ENCODE peak calls at places on chromosomes 4 and X, in eight cellular contexts. One of them, this sample, is unnamed.
A peak's percentile ranks its signal among the peaks of the same experiment; 100 is the strongest.

GRCh38 chr4:100075056-100075455 is 115.2 kb downstream of the DDIT4L start:
- DNase-seq in body of pancreas: no peak
- DNase-seq in NCI-H510A treated with DMSO at 0.1 percent for 48 hours: no peak
- DNase-seq in activated CD4-positive, alpha-beta T cell treated with anti-CD3 and anti-CD28 coated beads for 1 hour: no peak
- DNase-seq in RKO: no peak
- DNase-seq in cardiac fibroblast: no peak
- DNase-seq in activated T-helper 1 cell treated with Interleukin-2 at 50 U/mL for 16 hours: no peak
- DNase-seq in skeletal muscle cell: no peak
- DNase-seq in this sample: no peak

GRCh38 chr4:134422776-134423175 is 221.2 kb upstream of the PABPC4L start:
- DNase-seq in activated T-helper 1 cell treated with Interleukin-2 at 50 U/mL for 16 hours: no peak
- DNase-seq in body of pancreas: no peak
- DNase-seq in activated CD4-positive, alpha-beta T cell treated with anti-CD3 and anti-CD28 coated beads for 1 hour: no peak
- DNase-seq in skeletal muscle cell: no peak
- DNase-seq in cardiac fibroblast: no peak
- DNase-seq in RKO: no peak
- DNase-seq in NCI-H510A treated with DMSO at 0.1 percent for 48 hours: no peak
- DNase-seq in this sample: no peak

GRCh38 chr4:77047037-77047436 is 28.8 kb downstream of the CCNI start:
- DNase-seq in RKO: peak; percentile 53
- DNase-seq in activated CD4-positive, alpha-beta T cell treated with anti-CD3 and anti-CD28 coated beads for 1 hour: no peak
- DNase-seq in NCI-H510A treated with DMSO at 0.1 percent for 48 hours: peak; percentile 37
- DNase-seq in cardiac fibroblast: peak; percentile 48
- DNase-seq in body of pancreas: no peak
- DNase-seq in skeletal muscle cell: no peak
- DNase-seq in activated T-helper 1 cell treated with Interleukin-2 at 50 U/mL for 16 hours: no peak
- DNase-seq in this sample: peak; percentile 47

GRCh38 chr4:82201805-82202636 is 171.8 kb downstream of the HNRNPD start:
- DNase-seq in activated T-helper 1 cell treated with Interleukin-2 at 50 U/mL for 16 hours: no peak
- DNase-seq in body of pancreas: peak; percentile 34
- DNase-seq in NCI-H510A treated with DMSO at 0.1 percent for 48 hours: peak; percentile 79
- DNase-seq in cardiac fibroblast: peak; percentile 69
- DNase-seq in skeletal muscle cell: no peak
- DNase-seq in activated CD4-positive, alpha-beta T cell treated with anti-CD3 and anti-CD28 coated beads for 1 hour: no peak
- DNase-seq in RKO: peak; percentile 53
- DNase-seq in this sample: peak; percentile 51

GRCh38 chr4:143616771-143617170 is 83.7 kb downstream of the FREM3 start:
- DNase-seq in body of pancreas: no peak
- DNase-seq in activated T-helper 1 cell treated with Interleukin-2 at 50 U/mL for 16 hours: no peak
- DNase-seq in activated CD4-positive, alpha-beta T cell treated with anti-CD3 and anti-CD28 coated beads for 1 hour: no peak
- DNase-seq in RKO: peak; percentile 86
- DNase-seq in NCI-H510A treated with DMSO at 0.1 percent for 48 hours: no peak
- DNase-seq in skeletal muscle cell: no peak
- DNase-seq in cardiac fibroblast: no peak
- DNase-seq in this sample: peak; percentile 87

GRCh38 chr4:153465145-153465544 is 1.0 kb upstream of the TMEM131L start:
- DNase-seq in NCI-H510A treated with DMSO at 0.1 percent for 48 hours: no peak
- DNase-seq in body of pancreas: no peak
- DNase-seq in cardiac fibroblast: no peak
- DNase-seq in skeletal muscle cell: no peak
- DNase-seq in RKO: no peak
- DNase-seq in activated T-helper 1 cell treated with Interleukin-2 at 50 U/mL for 16 hours: no peak
- DNase-seq in activated CD4-positive, alpha-beta T cell treated with anti-CD3 and anti-CD28 coated beads for 1 hour: no peak
- DNase-seq in this sample: no peak

GRCh38 chrX:11663875-11664210 is 1.9 kb downstream of the ARHGAP6 start:
- DNase-seq in NCI-H510A treated with DMSO at 0.1 percent for 48 hours: no peak
- DNase-seq in RKO: no peak
- DNase-seq in activated CD4-positive, alpha-beta T cell treated with anti-CD3 and anti-CD28 coated beads for 1 hour: no peak
- DNase-seq in activated T-helper 1 cell treated with Interleukin-2 at 50 U/mL for 16 hours: no peak
- DNase-seq in cardiac fibroblast: no peak
- DNase-seq in body of pancreas: no peak
- DNase-seq in skeletal muscle cell: no peak
- DNase-seq in this sample: no peak

GRCh38 chr4:52376107-52376704 is 282.9 kb downstream of the USP46 start:
- DNase-seq in activated T-helper 1 cell treated with Interleukin-2 at 50 U/mL for 16 hours: no peak
- DNase-seq in RKO: peak; percentile 45
- DNase-seq in cardiac fibroblast: peak; percentile 69
- DNase-seq in body of pancreas: no peak
- DNase-seq in activated CD4-positive, alpha-beta T cell treated with anti-CD3 and anti-CD28 coated beads for 1 hour: no peak
- DNase-seq in skeletal muscle cell: peak; percentile 0
- DNase-seq in NCI-H510A treated with DMSO at 0.1 percent for 48 hours: peak; percentile 58
- DNase-seq in this sample: peak; percentile 66

GRCh38 chr4:183140911-183141320 is 41.9 kb downstream of the WWC2 start:
- DNase-seq in skeletal muscle cell: no peak
- DNase-seq in NCI-H510A treated with DMSO at 0.1 percent for 48 hours: no peak
- DNase-seq in RKO: no peak
- DNase-seq in cardiac fibroblast: peak; percentile 39
- DNase-seq in activated CD4-positive, alpha-beta T cell treated with anti-CD3 and anti-CD28 coated beads for 1 hour: no peak
- DNase-seq in body of pancreas: no peak
- DNase-seq in activated T-helper 1 cell treated with Interleukin-2 at 50 U/mL for 16 hours: no peak
- DNase-seq in this sample: peak; percentile 82

GRCh38 chrX:3811331-3812311 is 98.2 kb upstream of the PRKX start:
- DNase-seq in skeletal muscle cell: no peak
- DNase-seq in activated CD4-positive, alpha-beta T cell treated with anti-CD3 and anti-CD28 coated beads for 1 hour: peak; percentile 24
- DNase-seq in cardiac fibroblast: peak; percentile 65
- DNase-seq in RKO: peak; percentile 69
- DNase-seq in NCI-H510A treated with DMSO at 0.1 percent for 48 hours: peak; percentile 17
- DNase-seq in activated T-helper 1 cell treated with Interleukin-2 at 50 U/mL for 16 hours: peak; percentile 17
- DNase-seq in body of pancreas: peak; percentile 42
- DNase-seq in this sample: peak; percentile 58

GRCh38 chr4:67696061-67696460 is 4.9 kb downstream of the UBA6 start:
- DNase-seq in cardiac fibroblast: no peak
- DNase-seq in activated T-helper 1 cell treated with Interleukin-2 at 50 U/mL for 16 hours: no peak
- DNase-seq in activated CD4-positive, alpha-beta T cell treated with anti-CD3 and anti-CD28 coated beads for 1 hour: no peak
- DNase-seq in body of pancreas: no peak
- DNase-seq in RKO: no peak
- DNase-seq in NCI-H510A treated with DMSO at 0.1 percent for 48 hours: no peak
- DNase-seq in skeletal muscle cell: no peak
- DNase-seq in this sample: no peak

GRCh38 chr4:53651142-53651720 is 59.9 kb upstream of the LNX1 start:
- DNase-seq in skeletal muscle cell: no peak
- DNase-seq in RKO: no peak
- DNase-seq in activated T-helper 1 cell treated with Interleukin-2 at 50 U/mL for 16 hours: no peak
- DNase-seq in cardiac fibroblast: peak; percentile 29
- DNase-seq in activated CD4-positive, alpha-beta T cell treated with anti-CD3 and anti-CD28 coated beads for 1 hour: no peak
- DNase-seq in body of pancreas: peak; percentile 64
- DNase-seq in NCI-H510A treated with DMSO at 0.1 percent for 48 hours: no peak
- DNase-seq in this sample: no peak

GRCh38 chr4:105709081-105709450 is 482 bp downstream of the GSTCD start:
- DNase-seq in activated T-helper 1 cell treated with Interleukin-2 at 50 U/mL for 16 hours: no peak
- DNase-seq in RKO: peak; percentile 42
- DNase-seq in body of pancreas: peak; percentile 14
- DNase-seq in activated CD4-positive, alpha-beta T cell treated with anti-CD3 and anti-CD28 coated beads for 1 hour: no peak
- DNase-seq in cardiac fibroblast: peak; percentile 18
- DNase-seq in skeletal muscle cell: no peak
- DNase-seq in NCI-H510A treated with DMSO at 0.1 percent for 48 hours: peak; percentile 19
- DNase-seq in this sample: peak; percentile 15

GRCh38 chr4:1416948-1417260 is 10.7 kb upstream of the NKX1-1 start:
- DNase-seq in skeletal muscle cell: no peak
- DNase-seq in activated T-helper 1 cell treated with Interleukin-2 at 50 U/mL for 16 hours: no peak
- DNase-seq in NCI-H510A treated with DMSO at 0.1 percent for 48 hours: no peak
- DNase-seq in body of pancreas: no peak
- DNase-seq in cardiac fibroblast: no peak
- DNase-seq in RKO: no peak
- DNase-seq in activated CD4-positive, alpha-beta T cell treated with anti-CD3 and anti-CD28 coated beads for 1 hour: peak; percentile 4
- DNase-seq in this sample: no peak

GRCh38 chrX:102085706-102086105 is 39.8 kb upstream of the TCEAL2 start:
- DNase-seq in skeletal muscle cell: no peak
- DNase-seq in cardiac fibroblast: no peak
- DNase-seq in body of pancreas: no peak
- DNase-seq in NCI-H510A treated with DMSO at 0.1 percent for 48 hours: no peak
- DNase-seq in RKO: no peak
- DNase-seq in activated CD4-positive, alpha-beta T cell treated with anti-CD3 and anti-CD28 coated beads for 1 hour: no peak
- DNase-seq in activated T-helper 1 cell treated with Interleukin-2 at 50 U/mL for 16 hours: no peak
- DNase-seq in this sample: no peak

GRCh38 chr4:663438-664428 is 10.3 kb downstream of the ATP5ME start:
- DNase-seq in RKO: no peak
- DNase-seq in body of pancreas: peak; percentile 54
- DNase-seq in activated T-helper 1 cell treated with Interleukin-2 at 50 U/mL for 16 hours: peak; percentile 66
- DNase-seq in skeletal muscle cell: no peak
- DNase-seq in NCI-H510A treated with DMSO at 0.1 percent for 48 hours: peak; percentile 4
- DNase-seq in activated CD4-positive, alpha-beta T cell treated with anti-CD3 and anti-CD28 coated beads for 1 hour: peak; percentile 56
- DNase-seq in cardiac fibroblast: no peak
- DNase-seq in this sample: no peak

GRCh38 chr4:67573193-67573592 is 14.7 kb downstream of the STAP1 start:
- DNase-seq in NCI-H510A treated with DMSO at 0.1 percent for 48 hours: no peak
- DNase-seq in body of pancreas: no peak
- DNase-seq in cardiac fibroblast: no peak
- DNase-seq in activated CD4-positive, alpha-beta T cell treated with anti-CD3 and anti-CD28 coated beads for 1 hour: no peak
- DNase-seq in RKO: no peak
- DNase-seq in skeletal muscle cell: no peak
- DNase-seq in activated T-helper 1 cell treated with Interleukin-2 at 50 U/mL for 16 hours: no peak
- DNase-seq in this sample: no peak

GRCh38 chrX:96907888-96908287 is 24.2 kb downstream of the RPA4 start:
- DNase-seq in activated T-helper 1 cell treated with Interleukin-2 at 50 U/mL for 16 hours: no peak
- DNase-seq in body of pancreas: no peak
- DNase-seq in RKO: no peak
- DNase-seq in NCI-H510A treated with DMSO at 0.1 percent for 48 hours: no peak
- DNase-seq in cardiac fibroblast: peak; percentile 12
- DNase-seq in activated CD4-positive, alpha-beta T cell treated with anti-CD3 and anti-CD28 coated beads for 1 hour: no peak
- DNase-seq in skeletal muscle cell: no peak
- DNase-seq in this sample: no peak

GRCh38 chr4:73620115-73620792 is at the start of gene RASSF6:
- DNase-seq in NCI-H510A treated with DMSO at 0.1 percent for 48 hours: peak; percentile 91
- DNase-seq in activated CD4-positive, alpha-beta T cell treated with anti-CD3 and anti-CD28 coated beads for 1 hour: no peak
- DNase-seq in activated T-helper 1 cell treated with Interleukin-2 at 50 U/mL for 16 hours: no peak
- DNase-seq in RKO: no peak
- DNase-seq in cardiac fibroblast: no peak
- DNase-seq in body of pancreas: peak; percentile 87
- DNase-seq in skeletal muscle cell: no peak
- DNase-seq in this sample: no peak

GRCh38 chr4:184330008-184330400 is 112.3 kb upstream of the ENPP6 start:
- DNase-seq in cardiac fibroblast: no peak
- DNase-seq in activated T-helper 1 cell treated with Interleukin-2 at 50 U/mL for 16 hours: no peak
- DNase-seq in activated CD4-positive, alpha-beta T cell treated with anti-CD3 and anti-CD28 coated beads for 1 hour: no peak
- DNase-seq in skeletal muscle cell: no peak
- DNase-seq in body of pancreas: no peak
- DNase-seq in RKO: peak; percentile 9
- DNase-seq in NCI-H510A treated with DMSO at 0.1 percent for 48 hours: no peak
- DNase-seq in this sample: no peak

GRCh38 chr4:6754481-6755087 is 27.9 kb upstream of the KIAA0232 start:
- DNase-seq in activated CD4-positive, alpha-beta T cell treated with anti-CD3 and anti-CD28 coated beads for 1 hour: no peak
- DNase-seq in activated T-helper 1 cell treated with Interleukin-2 at 50 U/mL for 16 hours: no peak
- DNase-seq in RKO: no peak
- DNase-seq in skeletal muscle cell: no peak
- DNase-seq in NCI-H510A treated with DMSO at 0.1 percent for 48 hours: no peak
- DNase-seq in body of pancreas: no peak
- DNase-seq in cardiac fibroblast: no peak
- DNase-seq in this sample: no peak

GRCh38 chrX:103101280-103102042 is 8.5 kb upstream of the NXF3 start:
- DNase-seq in cardiac fibroblast: peak; percentile 35
- DNase-seq in NCI-H510A treated with DMSO at 0.1 percent for 48 hours: no peak
- DNase-seq in activated CD4-positive, alpha-beta T cell treated with anti-CD3 and anti-CD28 coated beads for 1 hour: no peak
- DNase-seq in skeletal muscle cell: no peak
- DNase-seq in RKO: no peak
- DNase-seq in activated T-helper 1 cell treated with Interleukin-2 at 50 U/mL for 16 hours: no peak
- DNase-seq in body of pancreas: no peak
- DNase-seq in this sample: no peak

GRCh38 chr4:182019148-182019652 is 224.0 kb upstream of the TENM3 start:
- DNase-seq in body of pancreas: no peak
- DNase-seq in skeletal muscle cell: no peak
- DNase-seq in activated CD4-positive, alpha-beta T cell treated with anti-CD3 and anti-CD28 coated beads for 1 hour: no peak
- DNase-seq in cardiac fibroblast: no peak
- DNase-seq in activated T-helper 1 cell treated with Interleukin-2 at 50 U/mL for 16 hours: no peak
- DNase-seq in NCI-H510A treated with DMSO at 0.1 percent for 48 hours: no peak
- DNase-seq in RKO: no peak
- DNase-seq in this sample: no peak

GRCh38 chr4:169311643-169312365 is 41.0 kb upstream of the SH3RF1 start:
- DNase-seq in cardiac fibroblast: peak; percentile 75
- DNase-seq in NCI-H510A treated with DMSO at 0.1 percent for 48 hours: no peak
- DNase-seq in RKO: peak; percentile 75
- DNase-seq in body of pancreas: peak; percentile 52
- DNase-seq in activated CD4-positive, alpha-beta T cell treated with anti-CD3 and anti-CD28 coated beads for 1 hour: no peak
- DNase-seq in activated T-helper 1 cell treated with Interleukin-2 at 50 U/mL for 16 hours: no peak
- DNase-seq in skeletal muscle cell: no peak
- DNase-seq in this sample: peak; percentile 68

GRCh38 chrX:65034292-65034640 is 58.0 kb upstream of the ZC4H2 start:
- DNase-seq in body of pancreas: no peak
- DNase-seq in cardiac fibroblast: no peak
- DNase-seq in activated T-helper 1 cell treated with Interleukin-2 at 50 U/mL for 16 hours: no peak
- DNase-seq in NCI-H510A treated with DMSO at 0.1 percent for 48 hours: no peak
- DNase-seq in activated CD4-positive, alpha-beta T cell treated with anti-CD3 and anti-CD28 coated beads for 1 hour: no peak
- DNase-seq in RKO: no peak
- DNase-seq in skeletal muscle cell: no peak
- DNase-seq in this sample: no peak

GRCh38 chr4:76188557-76188956 is 25.1 kb downstream of the SCARB2 start:
- DNase-seq in skeletal muscle cell: no peak
- DNase-seq in cardiac fibroblast: no peak
- DNase-seq in RKO: no peak
- DNase-seq in body of pancreas: no peak
- DNase-seq in activated T-helper 1 cell treated with Interleukin-2 at 50 U/mL for 16 hours: no peak
- DNase-seq in NCI-H510A treated with DMSO at 0.1 percent for 48 hours: no peak
- DNase-seq in activated CD4-positive, alpha-beta T cell treated with anti-CD3 and anti-CD28 coated beads for 1 hour: no peak
- DNase-seq in this sample: no peak

GRCh38 chr4:188282620-188283232 is 143.5 kb downstream of the TRIML1 start:
- DNase-seq in cardiac fibroblast: no peak
- DNase-seq in RKO: no peak
- DNase-seq in skeletal muscle cell: no peak
- DNase-seq in activated CD4-positive, alpha-beta T cell treated with anti-CD3 and anti-CD28 coated beads for 1 hour: no peak
- DNase-seq in NCI-H510A treated with DMSO at 0.1 percent for 48 hours: no peak
- DNase-seq in activated T-helper 1 cell treated with Interleukin-2 at 50 U/mL for 16 hours: no peak
- DNase-seq in body of pancreas: no peak
- DNase-seq in this sample: no peak

GRCh38 chr4:23422878-23423277 is 467.0 kb downstream of the PPARGC1A start:
- DNase-seq in activated CD4-positive, alpha-beta T cell treated with anti-CD3 and anti-CD28 coated beads for 1 hour: no peak
- DNase-seq in body of pancreas: no peak
- DNase-seq in activated T-helper 1 cell treated with Interleukin-2 at 50 U/mL for 16 hours: no peak
- DNase-seq in cardiac fibroblast: no peak
- DNase-seq in RKO: no peak
- DNase-seq in NCI-H510A treated with DMSO at 0.1 percent for 48 hours: no peak
- DNase-seq in skeletal muscle cell: no peak
- DNase-seq in this sample: no peak

GRCh38 chrX:55161581-55161980 is 58.6 kb upstream of the PAGE5 start:
- DNase-seq in activated CD4-positive, alpha-beta T cell treated with anti-CD3 and anti-CD28 coated beads for 1 hour: no peak
- DNase-seq in body of pancreas: no peak
- DNase-seq in NCI-H510A treated with DMSO at 0.1 percent for 48 hours: no peak
- DNase-seq in RKO: no peak
- DNase-seq in skeletal muscle cell: no peak
- DNase-seq in activated T-helper 1 cell treated with Interleukin-2 at 50 U/mL for 16 hours: no peak
- DNase-seq in cardiac fibroblast: no peak
- DNase-seq in this sample: peak; percentile 0

GRCh38 chrX:1600406-1601050 is 9.1 kb downstream of the AKAP17A start:
- DNase-seq in skeletal muscle cell: no peak
- DNase-seq in NCI-H510A treated with DMSO at 0.1 percent for 48 hours: no peak
- DNase-seq in cardiac fibroblast: no peak
- DNase-seq in RKO: no peak
- DNase-seq in activated CD4-positive, alpha-beta T cell treated with anti-CD3 and anti-CD28 coated beads for 1 hour: no peak
- DNase-seq in activated T-helper 1 cell treated with Interleukin-2 at 50 U/mL for 16 hours: no peak
- DNase-seq in body of pancreas: no peak
- DNase-seq in this sample: no peak

GRCh38 chrX:55867254-55867653 is 149.7 kb downstream of the RRAGB start:
- DNase-seq in body of pancreas: no peak
- DNase-seq in NCI-H510A treated with DMSO at 0.1 percent for 48 hours: no peak
- DNase-seq in activated T-helper 1 cell treated with Interleukin-2 at 50 U/mL for 16 hours: no peak
- DNase-seq in cardiac fibroblast: peak; percentile 1
- DNase-seq in RKO: no peak
- DNase-seq in skeletal muscle cell: no peak
- DNase-seq in activated CD4-positive, alpha-beta T cell treated with anti-CD3 and anti-CD28 coated beads for 1 hour: no peak
- DNase-seq in this sample: peak; percentile 27

This sample was measured in fibroblast of mammary gland.